ENCODE peak calls at places on chromosome 10, in five cellular contexts. X, S, P, I and N are unnamed samples.

GRCh38 chr10:32738958-32739357 is 219.1 kb downstream of the ITGB1 start:
- DNase-seq in X (no peak), S (no peak), P (no peak), I (no peak), N (no peak)

GRCh38 chr10:71083457-71083975 is 128.9 kb upstream of the UNC5B start:
- DNase-seq in X (no peak), S (no peak), P (peak; percentile 6), I (no peak), N (no peak)

GRCh38 chr10:46019541-46020343 is 10.7 kb downstream of the NCOA4 start:
- DNase-seq in X (peak; percentile 2), S (peak; percentile 26), P (peak; percentile 67), I (no peak), N (no peak)

GRCh38 chr10:69994262-69994661 is 58.4 kb upstream of the MACROH2A2 start:
- DNase-seq in X (no peak), S (peak; percentile 62), P (peak; percentile 11), I (peak; percentile 13), N (peak; percentile 47)

GRCh38 chr10:133383551-133383950 is 4.5 kb downstream of the PAOX start:
- DNase-seq in X (no peak), S (no peak), P (no peak), I (no peak), N (no peak)

GRCh38 chr10:61992059-61992460 is 90.6 kb downstream of the ARID5B start:
- DNase-seq in X (no peak), S (peak; percentile 76), P (no peak), I (no peak), N (no peak)

GRCh38 chr10:30284860-30285594 is 64.1 kb downstream of the MTPAP start:
- DNase-seq in X (no peak), S (peak; percentile 37), P (no peak), I (peak; percentile 17), N (peak; percentile 34)

GRCh38 chr10:89540550-89540949 is 5.2 kb upstream of the SLC16A12 start:
- DNase-seq in X (no peak), S (peak; percentile 33), P (no peak), I (no peak), N (no peak)

GRCh38 chr10:128739937-128740336 is 613.7 kb upstream of the MKI67 start:
- DNase-seq in X (no peak), S (no peak), P (no peak), I (peak; percentile 20), N (no peak)

GRCh38 chr10:34647848-34648247 is 167.2 kb downstream of the PARD3 start:
- DNase-seq in X (no peak), S (no peak), P (no peak), I (no peak), N (no peak)

GRCh38 chr10:45181483-45181882 is 133.9 kb downstream of the OR13A1 start:
- DNase-seq in X (no peak), S (peak; percentile 79), P (no peak), I (no peak), N (no peak)

GRCh38 chr10:96384471-96384870 is 25.7 kb upstream of the OPALIN start:
- DNase-seq in X (no peak), S (no peak), P (no peak), I (no peak), N (no peak)

GRCh38 chr10:52568309-52568708 is 204.3 kb downstream of the MBL2 start:
- DNase-seq in X (no peak), S (no peak), P (no peak), I (no peak), N (no peak)

GRCh38 chr10:79608505-79609375 is 2.0 kb upstream of the SFTPA1 start:
- DNase-seq in X (peak; percentile 16), S (peak; percentile 30), P (peak; percentile 35), I (peak; percentile 70), N (peak; percentile 46)

GRCh38 chr10:127228195-127228785 is 31.9 kb upstream of the INSYN2A start:
- DNase-seq in X (no peak), S (no peak), P (no peak), I (no peak), N (no peak)

GRCh38 chr10:121415017-121415416 is 183.2 kb downstream of the FGFR2 start:
- DNase-seq in X (no peak), S (no peak), P (no peak), I (no peak), N (no peak)

GRCh38 chr10:28410420-28411135 is 107.7 kb upstream of the MPP7 start:
- DNase-seq in X (no peak), S (peak; percentile 13), P (no peak), I (no peak), N (no peak)

GRCh38 chr10:122054046-122055025 is 65.4 kb downstream of the TACC2 start:
- DNase-seq in X (no peak), S (peak; percentile 84), P (no peak), I (peak; percentile 69), N (peak; percentile 28)

GRCh38 chr10:86390337-86391120 is 23.9 kb upstream of the GRID1 start:
- DNase-seq in X (no peak), S (no peak), P (no peak), I (no peak), N (peak; percentile 6)

GRCh38 chr10:61064356-61064755 is 120.4 kb upstream of the RHOBTB1 start:
- DNase-seq in X (no peak), S (no peak), P (no peak), I (no peak), N (no peak)

GRCh38 chr10:75508239-75508813 is 76.9 kb downstream of the LRMDA start:
- DNase-seq in X (no peak), S (peak; percentile 74), P (no peak), I (no peak), N (no peak)

GRCh38 chr10:93068411-93069244 is 5.1 kb upstream of the CYP26A1 start:
- DNase-seq in X (no peak), S (no peak), P (no peak), I (no peak), N (peak; percentile 64)

GRCh38 chr10:107409517-107409916 is 245.0 kb upstream of the SORCS1 start:
- DNase-seq in X (no peak), S (peak; percentile 62), P (no peak), I (peak; percentile 9), N (no peak)

GRCh38 chr10:113030453-113030852 is 80.4 kb downstream of the TCF7L2 start:
- DNase-seq in X (no peak), S (no peak), P (no peak), I (no peak), N (no peak)

GRCh38 chr10:29011511-29011910 is 277.4 kb upstream of the LYZL1 start:
- DNase-seq in X (no peak), S (peak; percentile 60), P (no peak), I (no peak), N (no peak)

GRCh38 chr10:69051303-69051702 is 36.6 kb upstream of the SRGN start:
- DNase-seq in X (no peak), S (peak; percentile 50), P (peak; percentile 80), I (no peak), N (peak; percentile 60)

GRCh38 chr10:124339951-124340760 is 78.6 kb downstream of the OAT start:
- DNase-seq in X (no peak), S (peak; percentile 84), P (no peak), I (no peak), N (no peak)

GRCh38 chr10:104331208-104331838 is 6.9 kb downstream of the ITPRIP start:
- DNase-seq in X (no peak), S (peak; percentile 77), P (no peak), I (no peak), N (no peak)

GRCh38 chr10:131928248-131929095 is 27.7 kb downstream of the PPP2R2D start:
- DNase-seq in X (peak; percentile 27), S (peak; percentile 16), P (no peak), I (no peak), N (peak; percentile 80)

GRCh38 chr10:30047430-30047829 is 12.0 kb downstream of the JCAD start:
- DNase-seq in X (no peak), S (no peak), P (no peak), I (no peak), N (no peak)

GRCh38 chr10:119319161-119319919 is 112.0 kb downstream of the GRK5 start:
- DNase-seq in X (no peak), S (no peak), P (no peak), I (no peak), N (no peak)

GRCh38 chr10:53702489-53702888 is 929.9 kb upstream of the MBL2 start:
- DNase-seq in X (no peak), S (no peak), P (no peak), I (no peak), N (no peak)
- TF ChIP-seq CTCF in X (no peak), S (no peak), P (no peak), I (no peak), N (no peak)

DNA sequence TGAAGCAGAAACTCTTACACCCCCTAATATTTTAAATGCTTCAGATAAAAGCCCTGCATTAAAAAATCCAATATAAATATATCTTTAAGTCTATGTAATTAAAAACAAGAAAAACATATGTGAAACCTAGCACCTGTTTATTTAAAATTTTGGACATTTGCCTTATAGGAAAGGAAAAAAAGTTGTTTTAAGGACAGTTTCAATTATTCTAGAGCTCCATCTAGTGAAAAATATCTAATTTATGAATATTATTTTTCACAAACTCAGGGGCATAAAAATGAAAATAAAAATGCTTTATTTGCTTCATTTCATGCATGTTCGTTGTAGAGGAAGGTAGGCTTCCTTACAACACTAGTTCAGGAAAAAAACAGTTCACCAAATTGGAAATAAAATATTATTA is 26.1 kb downstream of the ENKUR start:
- DNase-seq in X (no peak), S (peak; percentile 36), P (no peak), I (no peak), N (no peak)
- TF ChIP-seq CTCF in X (peak; percentile 55), S (no peak), P (no peak), I (no peak), N (no peak)

DNA sequence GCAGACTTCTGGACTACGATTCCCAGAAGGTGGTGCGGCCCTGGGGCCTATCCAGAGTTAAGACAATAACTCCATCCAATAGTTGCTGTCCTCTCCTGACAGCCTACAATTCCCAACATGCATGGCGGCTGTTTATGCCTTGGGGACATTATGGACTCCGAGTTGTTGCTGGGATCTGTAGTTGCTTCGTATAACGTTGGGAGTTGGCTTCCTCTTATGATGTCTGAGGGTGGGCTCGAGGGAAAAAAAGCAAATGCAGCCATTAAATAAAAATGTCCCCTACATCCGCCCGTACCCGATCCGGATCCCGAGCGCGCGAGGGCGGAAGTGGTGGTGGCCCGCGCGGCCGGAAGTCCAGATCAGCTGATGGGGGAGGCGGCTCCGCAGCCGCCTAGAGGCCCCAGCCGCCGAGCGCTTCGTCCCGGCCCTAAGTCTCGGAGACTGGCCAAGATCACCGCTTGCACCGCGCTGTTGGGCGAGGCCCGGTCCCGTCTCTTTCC is at the start of gene ZSWIM8:
- DNase-seq in X (peak; percentile 81), S (peak; percentile 97), P (peak; percentile 76), I (peak; percentile 74), N (peak; percentile 94)
- TF ChIP-seq CTCF in X (no peak), S (no peak), P (no peak), I (no peak), N (no peak)

GRCh38 chr10:59289809-59290208 is 72.5 kb downstream of the FAM13C start:
- DNase-seq in X (no peak), S (no peak), P (no peak), I (no peak), N (no peak)

GRCh38 chr10:59285073-59285472 is 77.3 kb downstream of the FAM13C start:
- DNase-seq in X (no peak), S (no peak), P (no peak), I (no peak), N (no peak)

GRCh38 chr10:59287587-59287986 is 74.8 kb downstream of the FAM13C start:
- DNase-seq in X (no peak), S (no peak), P (no peak), I (no peak), N (no peak)

GRCh38 chr10:59285848-59286247 is 76.5 kb downstream of the FAM13C start:
- DNase-seq in X (no peak), S (no peak), P (no peak), I (no peak), N (no peak)

GRCh38 chr10:59290448-59290847 is 71.9 kb downstream of the FAM13C start:
- DNase-seq in X (no peak), S (no peak), P (no peak), I (no peak), N (peak; percentile 11)
- TF ChIP-seq CTCF in X (no peak), S (no peak), P (no peak), I (no peak), N (no peak)